ENCODE peak calls at places on chromosomes 4 and X, in seven cellular contexts. One of them, this sample, is unnamed.

GRCh38 chrX:118594697-118595420 is 99.2 kb downstream of the DOCK11 start:
- DNase-seq in AG04450: no peak
- DNase-seq in GM23248: no peak
- DNase-seq in SJSA1: no peak
- DNase-seq in prostate gland: no peak
- DNase-seq in H7: no peak
- DNase-seq in upper lobe of right lung: no peak
- DNase-seq in this sample: peak

GRCh38 chrX:71128915-71129765 is 10.7 kb downstream of the MED12 start:
- DNase-seq in GM23248: peak
- DNase-seq in upper lobe of right lung: peak
- DNase-seq in SJSA1: no peak
- DNase-seq in H7: peak
- DNase-seq in AG04450: no peak
- DNase-seq in prostate gland: peak
- DNase-seq in this sample: no peak

GRCh38 chr4:119300388-119301131 is 21.4 kb downstream of the FABP2 start:
- DNase-seq in SJSA1: peak
- DNase-seq in upper lobe of right lung: peak
- DNase-seq in AG04450: peak
- DNase-seq in prostate gland: peak
- DNase-seq in GM23248: peak
- DNase-seq in H7: peak
- DNase-seq in this sample: peak

GRCh38 chr4:110611968-110612447 is 10.9 kb downstream of the PITX2 start:
- DNase-seq in SJSA1: no peak
- DNase-seq in upper lobe of right lung: no peak
- DNase-seq in prostate gland: no peak
- DNase-seq in H7: peak
- DNase-seq in AG04450: no peak
- DNase-seq in GM23248: no peak
- DNase-seq in this sample: no peak

GRCh38 chrX:42544883-42545282 is 233.1 kb downstream of the PPP1R2C start:
- DNase-seq in H7: no peak
- DNase-seq in AG04450: no peak
- DNase-seq in SJSA1: no peak
- DNase-seq in upper lobe of right lung: no peak
- DNase-seq in prostate gland: no peak
- DNase-seq in GM23248: no peak
- DNase-seq in this sample: no peak

GRCh38 chr4:99885063-99885664 is 9.1 kb downstream of the LAMTOR3 start:
- DNase-seq in AG04450: no peak
- DNase-seq in SJSA1: no peak
- DNase-seq in upper lobe of right lung: no peak
- DNase-seq in GM23248: peak
- DNase-seq in H7: peak
- DNase-seq in prostate gland: no peak
- DNase-seq in this sample: no peak

GRCh38 chr4:75916091-75916661 is 13.9 kb upstream of the PPEF2 start:
- DNase-seq in SJSA1: no peak
- DNase-seq in AG04450: peak
- DNase-seq in prostate gland: no peak
- DNase-seq in GM23248: peak
- DNase-seq in H7: peak
- DNase-seq in upper lobe of right lung: no peak
- DNase-seq in this sample: peak

GRCh38 chr4:2515835-2516550 is 20.5 kb upstream of the FAM193A start:
- DNase-seq in SJSA1: no peak
- DNase-seq in H7: peak
- DNase-seq in AG04450: no peak
- DNase-seq in prostate gland: no peak
- DNase-seq in upper lobe of right lung: no peak
- DNase-seq in GM23248: no peak
- DNase-seq in this sample: no peak

GRCh38 chr4:160319221-160319867 is 1216.5 kb downstream of the RAPGEF2 start:
- DNase-seq in upper lobe of right lung: no peak
- DNase-seq in H7: no peak
- DNase-seq in AG04450: no peak
- DNase-seq in prostate gland: no peak
- DNase-seq in SJSA1: no peak
- DNase-seq in GM23248: no peak
- DNase-seq in this sample: peak

GRCh38 chr4:19486400-19486799 is 765.3 kb upstream of the SLIT2 start:
- DNase-seq in GM23248: no peak
- DNase-seq in AG04450: no peak
- DNase-seq in H7: no peak
- DNase-seq in SJSA1: no peak
- DNase-seq in upper lobe of right lung: no peak
- DNase-seq in prostate gland: no peak
- DNase-seq in this sample: no peak

GRCh38 chrX:120727911-120728310 is 98.1 kb upstream of the C1GALT1C1 start:
- DNase-seq in AG04450: no peak
- DNase-seq in H7: no peak
- DNase-seq in prostate gland: no peak
- DNase-seq in upper lobe of right lung: no peak
- DNase-seq in GM23248: no peak
- DNase-seq in SJSA1: no peak
- DNase-seq in this sample: no peak

GRCh38 chrX:46637937-46638336 is 64.4 kb downstream of the CHST7 start:
- DNase-seq in GM23248: peak
- DNase-seq in SJSA1: no peak
- DNase-seq in prostate gland: no peak
- DNase-seq in H7: no peak
- DNase-seq in upper lobe of right lung: no peak
- DNase-seq in AG04450: no peak
- DNase-seq in this sample: no peak

GRCh38 chr4:131013226-131013625 is 1917.3 kb downstream of the C4orf33 start:
- DNase-seq in H7: no peak
- DNase-seq in GM23248: no peak
- DNase-seq in SJSA1: no peak
- DNase-seq in prostate gland: no peak
- DNase-seq in AG04450: no peak
- DNase-seq in upper lobe of right lung: no peak
- DNase-seq in this sample: no peak

GRCh38 chr4:75876218-75876617 is 26.0 kb downstream of the PPEF2 start:
- DNase-seq in GM23248: no peak
- DNase-seq in SJSA1: no peak
- DNase-seq in H7: peak
- DNase-seq in upper lobe of right lung: no peak
- DNase-seq in AG04450: no peak
- DNase-seq in prostate gland: no peak
- DNase-seq in this sample: no peak

GRCh38 chr4:159206427-159206871 is 103.6 kb downstream of the RAPGEF2 start:
- DNase-seq in upper lobe of right lung: no peak
- DNase-seq in GM23248: no peak
- DNase-seq in SJSA1: no peak
- DNase-seq in prostate gland: no peak
- DNase-seq in H7: no peak
- DNase-seq in AG04450: no peak
- DNase-seq in this sample: no peak

GRCh38 chr4:7237863-7238262 is 45.5 kb downstream of the SORCS2 start:
- DNase-seq in AG04450: no peak
- DNase-seq in upper lobe of right lung: no peak
- DNase-seq in prostate gland: no peak
- DNase-seq in GM23248: peak
- DNase-seq in H7: no peak
- DNase-seq in SJSA1: no peak
- DNase-seq in this sample: no peak

GRCh38 chr4:2438822-2439718 is 20.3 kb downstream of the CFAP99 start:
- DNase-seq in H7: no peak
- DNase-seq in SJSA1: no peak
- DNase-seq in GM23248: no peak
- DNase-seq in AG04450: no peak
- DNase-seq in upper lobe of right lung: peak
- DNase-seq in prostate gland: no peak
- DNase-seq in this sample: no peak

GRCh38 chr4:8242782-8243556 is 26.6 kb upstream of the HTRA3 start:
- DNase-seq in prostate gland: no peak
- DNase-seq in GM23248: no peak
- DNase-seq in upper lobe of right lung: no peak
- DNase-seq in H7: no peak
- DNase-seq in AG04450: no peak
- DNase-seq in SJSA1: no peak
- DNase-seq in this sample: no peak

GRCh38 chrX:153935326-153935851 is 552 bp upstream of the NAA10 start:
- DNase-seq in GM23248: no peak
- DNase-seq in SJSA1: no peak
- DNase-seq in AG04450: no peak
- DNase-seq in prostate gland: no peak
- DNase-seq in upper lobe of right lung: no peak
- DNase-seq in H7: no peak
- DNase-seq in this sample: no peak

GRCh38 chr4:168711197-168712120 is 214.6 kb downstream of the PALLD start:
- DNase-seq in AG04450: no peak
- DNase-seq in SJSA1: no peak
- DNase-seq in H7: no peak
- DNase-seq in prostate gland: peak
- DNase-seq in upper lobe of right lung: no peak
- DNase-seq in GM23248: peak
- DNase-seq in this sample: no peak

GRCh38 chrX:65300104-65300809 is 234.3 kb downstream of the LAS1L start:
- DNase-seq in GM23248: no peak
- DNase-seq in AG04450: no peak
- DNase-seq in prostate gland: no peak
- DNase-seq in H7: peak
- DNase-seq in SJSA1: no peak
- DNase-seq in upper lobe of right lung: no peak
- DNase-seq in this sample: no peak

GRCh38 chr4:185143596-185143969 is 517 bp downstream of the SLC25A4 start:
- DNase-seq in SJSA1: no peak
- DNase-seq in GM23248: peak
- DNase-seq in H7: no peak
- DNase-seq in AG04450: no peak
- DNase-seq in prostate gland: peak
- DNase-seq in upper lobe of right lung: peak
- DNase-seq in this sample: no peak

GRCh38 chr4:185145572-185145971 is 2.5 kb downstream of the SLC25A4 start:
- DNase-seq in AG04450: no peak
- DNase-seq in prostate gland: no peak
- DNase-seq in H7: no peak
- DNase-seq in GM23248: no peak
- DNase-seq in SJSA1: no peak
- DNase-seq in upper lobe of right lung: no peak
- DNase-seq in this sample: no peak

GRCh38 chr4:185142911-185143595 is at the start of gene SLC25A4:
- DNase-seq in AG04450: peak
- DNase-seq in H7: peak
- DNase-seq in upper lobe of right lung: peak
- DNase-seq in SJSA1: peak
- DNase-seq in prostate gland: peak
- DNase-seq in GM23248: peak
- DNase-seq in this sample: peak

GRCh38 chr4:185142563-185142910 is 529 bp upstream of the SLC25A4 start:
- DNase-seq in prostate gland: peak
- DNase-seq in AG04450: no peak
- DNase-seq in GM23248: no peak
- DNase-seq in upper lobe of right lung: no peak
- DNase-seq in SJSA1: no peak
- DNase-seq in H7: no peak
- DNase-seq in this sample: no peak

DNA sequence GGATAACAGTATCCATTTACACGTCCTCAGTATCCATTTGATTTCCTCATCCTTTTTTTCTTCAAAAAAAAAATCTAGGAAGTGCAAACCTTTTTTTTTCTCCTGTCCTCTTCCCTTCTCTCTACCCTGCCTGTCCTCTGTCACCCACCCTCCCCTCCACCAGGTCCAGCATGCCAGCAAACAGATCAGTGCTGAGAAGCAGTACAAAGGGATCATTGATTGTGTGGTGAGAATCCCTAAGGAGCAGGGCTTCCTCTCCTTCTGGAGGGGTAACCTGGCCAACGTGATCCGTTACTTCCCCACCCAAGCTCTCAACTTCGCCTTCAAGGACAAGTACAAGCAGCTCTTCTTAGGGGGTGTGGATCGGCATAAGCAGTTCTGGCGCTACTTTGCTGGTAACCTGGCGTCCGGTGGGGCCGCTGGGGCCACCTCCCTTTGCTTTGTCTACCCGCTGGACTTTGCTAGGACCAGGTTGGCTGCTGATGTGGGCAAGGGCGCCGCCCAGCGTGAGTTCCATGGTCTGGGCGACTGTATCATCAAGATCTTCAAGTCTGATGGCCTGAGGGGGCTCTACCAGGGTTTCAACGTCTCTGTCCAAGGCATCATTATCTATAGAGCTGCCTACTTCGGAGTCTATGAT is 1.7 kb downstream of the SLC25A4 start:
- DNase-seq in H7: no peak
- DNase-seq in GM23248: no peak
- DNase-seq in prostate gland: no peak
- DNase-seq in AG04450: no peak
- DNase-seq in upper lobe of right lung: no peak
- DNase-seq in SJSA1: no peak
- DNase-seq in this sample: no peak
- H3K4me3 ChIP-seq in H7: no peak
- H3K4me3 ChIP-seq in GM23248: no peak
- H3K4me3 ChIP-seq in prostate gland: no peak
- H3K4me3 ChIP-seq in AG04450: no peak
- H3K4me3 ChIP-seq in upper lobe of right lung: peak
- H3K4me3 ChIP-seq in SJSA1: no peak
- H3K4me3 ChIP-seq in this sample: peak

GRCh38 chr4:84583871-84584373 is 995 bp downstream of the CDS1 start:
- DNase-seq in GM23248: peak
- DNase-seq in H7: no peak
- DNase-seq in upper lobe of right lung: no peak
- DNase-seq in prostate gland: no peak
- DNase-seq in AG04450: no peak
- DNase-seq in SJSA1: no peak
- DNase-seq in this sample: no peak
- H3K4me3 ChIP-seq in GM23248: peak
- H3K4me3 ChIP-seq in H7: peak
- H3K4me3 ChIP-seq in upper lobe of right lung: peak
- H3K4me3 ChIP-seq in prostate gland: peak
- H3K4me3 ChIP-seq in AG04450: peak
- H3K4me3 ChIP-seq in SJSA1: no peak
- H3K4me3 ChIP-seq in this sample: peak

GRCh38 chr4:17811078-17811603 is 362 bp downstream of the NCAPG start:
- DNase-seq in H7: no peak
- DNase-seq in GM23248: peak
- DNase-seq in SJSA1: no peak
- DNase-seq in prostate gland: no peak
- DNase-seq in AG04450: no peak
- DNase-seq in upper lobe of right lung: no peak
- DNase-seq in this sample: no peak
- H3K4me3 ChIP-seq in H7: peak
- H3K4me3 ChIP-seq in GM23248: peak
- H3K4me3 ChIP-seq in SJSA1: peak
- H3K4me3 ChIP-seq in prostate gland: peak
- H3K4me3 ChIP-seq in AG04450: peak
- H3K4me3 ChIP-seq in upper lobe of right lung: peak
- H3K4me3 ChIP-seq in this sample: peak

DNA sequence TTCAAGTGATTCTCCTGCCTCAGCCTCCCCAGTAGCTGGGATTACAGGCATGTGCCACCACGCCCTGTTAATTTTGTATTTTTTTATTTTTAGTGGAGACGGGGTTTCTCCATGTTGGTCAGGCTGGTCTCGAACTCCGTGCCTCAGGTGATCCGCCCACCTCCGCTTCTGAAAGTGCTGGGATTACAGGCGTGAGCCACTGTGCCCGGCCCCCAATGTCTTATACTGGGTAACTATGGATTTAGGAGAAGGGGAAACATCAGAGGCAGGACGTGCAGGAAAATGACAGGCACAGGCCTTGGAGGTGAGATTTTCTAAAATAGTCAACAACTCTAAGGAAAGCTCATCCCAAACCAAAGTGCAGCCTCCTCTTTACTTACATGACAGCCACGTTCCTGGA is 11.1 kb upstream of the TSPYL2 start:
- DNase-seq in AG04450: no peak
- DNase-seq in GM23248: no peak
- DNase-seq in SJSA1: no peak
- DNase-seq in prostate gland: no peak
- DNase-seq in upper lobe of right lung: no peak
- DNase-seq in H7: no peak
- DNase-seq in this sample: no peak
- H3K4me3 ChIP-seq in AG04450: no peak
- H3K4me3 ChIP-seq in GM23248: no peak
- H3K4me3 ChIP-seq in SJSA1: no peak
- H3K4me3 ChIP-seq in prostate gland: no peak
- H3K4me3 ChIP-seq in upper lobe of right lung: no peak
- H3K4me3 ChIP-seq in H7: no peak
- H3K4me3 ChIP-seq in this sample: no peak

This sample was measured in retinal pigment epithelial cell.